ENCODE peak calls at places on chromosomes 2 and 18, in six cellular contexts. One of them, this sample, is unnamed.

GRCh38 chr2:207847807-207848544 is 78.3 kb upstream of the FZD5 start:
- DNase-seq in neural crest cell: no peak
- DNase-seq in A549: no peak
- DNase-seq in iris pigment epithelial cell: peak; percentile 62
- DNase-seq in activated CD8-positive, alpha-beta memory T cell treated with anti-CD3 and anti-CD28 coated beads, Interleukin-2, amount 50 U/mL, for 48 hours: no peak
- DNase-seq in fibroblast of the aortic adventitia: peak; percentile 69
- DNase-seq in this sample: peak; percentile 93

GRCh38 chr18:47755102-47755456 is 175.4 kb downstream of the SMAD2 start:
- DNase-seq in fibroblast of the aortic adventitia: no peak
- DNase-seq in neural crest cell: no peak
- DNase-seq in A549: no peak
- DNase-seq in iris pigment epithelial cell: no peak
- DNase-seq in activated CD8-positive, alpha-beta memory T cell treated with anti-CD3 and anti-CD28 coated beads, Interleukin-2, amount 50 U/mL, for 48 hours: no peak
- DNase-seq in this sample: no peak

GRCh38 chr2:37143986-37144385 is 12.8 kb downstream of the EIF2AK2 start:
- DNase-seq in iris pigment epithelial cell: peak; percentile 81
- DNase-seq in neural crest cell: no peak
- DNase-seq in fibroblast of the aortic adventitia: no peak
- DNase-seq in activated CD8-positive, alpha-beta memory T cell treated with anti-CD3 and anti-CD28 coated beads, Interleukin-2, amount 50 U/mL, for 48 hours: no peak
- DNase-seq in A549: no peak
- DNase-seq in this sample: no peak

GRCh38 chr2:237459741-237460174 is 27.3 kb upstream of the MLPH start:
- DNase-seq in neural crest cell: no peak
- DNase-seq in activated CD8-positive, alpha-beta memory T cell treated with anti-CD3 and anti-CD28 coated beads, Interleukin-2, amount 50 U/mL, for 48 hours: peak; percentile 18
- DNase-seq in fibroblast of the aortic adventitia: peak; percentile 85
- DNase-seq in iris pigment epithelial cell: peak; percentile 89
- DNase-seq in A549: no peak
- DNase-seq in this sample: peak; percentile 79

GRCh38 chr2:173749315-173749714 is 215.9 kb downstream of the SP3 start:
- DNase-seq in activated CD8-positive, alpha-beta memory T cell treated with anti-CD3 and anti-CD28 coated beads, Interleukin-2, amount 50 U/mL, for 48 hours: no peak
- DNase-seq in fibroblast of the aortic adventitia: peak; percentile 73
- DNase-seq in A549: peak; percentile 6
- DNase-seq in iris pigment epithelial cell: peak; percentile 19
- DNase-seq in neural crest cell: no peak
- DNase-seq in this sample: peak; percentile 27

GRCh38 chr2:219637842-219638185 is 10.4 kb downstream of the SLC4A3 start:
- DNase-seq in A549: no peak
- DNase-seq in fibroblast of the aortic adventitia: no peak
- DNase-seq in neural crest cell: no peak
- DNase-seq in activated CD8-positive, alpha-beta memory T cell treated with anti-CD3 and anti-CD28 coated beads, Interleukin-2, amount 50 U/mL, for 48 hours: no peak
- DNase-seq in iris pigment epithelial cell: no peak
- DNase-seq in this sample: no peak

GRCh38 chr2:205758051-205758450 is 75.8 kb downstream of the NRP2 start:
- DNase-seq in iris pigment epithelial cell: peak; percentile 95
- DNase-seq in A549: no peak
- DNase-seq in neural crest cell: no peak
- DNase-seq in activated CD8-positive, alpha-beta memory T cell treated with anti-CD3 and anti-CD28 coated beads, Interleukin-2, amount 50 U/mL, for 48 hours: no peak
- DNase-seq in fibroblast of the aortic adventitia: peak; percentile 83
- DNase-seq in this sample: peak; percentile 37

GRCh38 chr2:25297738-25298137 is 44.0 kb downstream of the DNMT3A start:
- DNase-seq in iris pigment epithelial cell: no peak
- DNase-seq in neural crest cell: no peak
- DNase-seq in fibroblast of the aortic adventitia: no peak
- DNase-seq in A549: no peak
- DNase-seq in activated CD8-positive, alpha-beta memory T cell treated with anti-CD3 and anti-CD28 coated beads, Interleukin-2, amount 50 U/mL, for 48 hours: no peak
- DNase-seq in this sample: no peak

GRCh38 chr2:200159366-200159720 is 147.2 kb upstream of the SPATS2L start:
- DNase-seq in A549: no peak
- DNase-seq in neural crest cell: no peak
- DNase-seq in fibroblast of the aortic adventitia: no peak
- DNase-seq in activated CD8-positive, alpha-beta memory T cell treated with anti-CD3 and anti-CD28 coated beads, Interleukin-2, amount 50 U/mL, for 48 hours: no peak
- DNase-seq in iris pigment epithelial cell: peak; percentile 24
- DNase-seq in this sample: peak; percentile 34

GRCh38 chr2:203105996-203106395 is 91.3 kb downstream of the NBEAL1 start:
- DNase-seq in fibroblast of the aortic adventitia: peak; percentile 20
- DNase-seq in iris pigment epithelial cell: peak; percentile 28
- DNase-seq in A549: peak; percentile 1
- DNase-seq in activated CD8-positive, alpha-beta memory T cell treated with anti-CD3 and anti-CD28 coated beads, Interleukin-2, amount 50 U/mL, for 48 hours: no peak
- DNase-seq in neural crest cell: no peak
- DNase-seq in this sample: peak; percentile 15

GRCh38 chr2:11571170-11571569 is 37.3 kb downstream of the GREB1 start:
- DNase-seq in A549: no peak
- DNase-seq in neural crest cell: no peak
- DNase-seq in iris pigment epithelial cell: no peak
- DNase-seq in activated CD8-positive, alpha-beta memory T cell treated with anti-CD3 and anti-CD28 coated beads, Interleukin-2, amount 50 U/mL, for 48 hours: no peak
- DNase-seq in fibroblast of the aortic adventitia: no peak
- DNase-seq in this sample: peak; percentile 5

GRCh38 chr2:237819231-237819630 is 20.7 kb downstream of the RBM44 start:
- DNase-seq in A549: no peak
- DNase-seq in iris pigment epithelial cell: peak; percentile 17
- DNase-seq in fibroblast of the aortic adventitia: peak; percentile 11
- DNase-seq in neural crest cell: no peak
- DNase-seq in activated CD8-positive, alpha-beta memory T cell treated with anti-CD3 and anti-CD28 coated beads, Interleukin-2, amount 50 U/mL, for 48 hours: no peak
- DNase-seq in this sample: peak; percentile 33

GRCh38 chr18:62976227-62976626 is 260.9 kb downstream of the PHLPP1 start:
- DNase-seq in iris pigment epithelial cell: no peak
- DNase-seq in activated CD8-positive, alpha-beta memory T cell treated with anti-CD3 and anti-CD28 coated beads, Interleukin-2, amount 50 U/mL, for 48 hours: no peak
- DNase-seq in neural crest cell: no peak
- DNase-seq in A549: no peak
- DNase-seq in fibroblast of the aortic adventitia: no peak
- DNase-seq in this sample: peak; percentile 82

GRCh38 chr2:238439093-238439849 is 12.5 kb downstream of the ASB1 start:
- DNase-seq in A549: peak; percentile 55
- DNase-seq in fibroblast of the aortic adventitia: peak; percentile 100
- DNase-seq in activated CD8-positive, alpha-beta memory T cell treated with anti-CD3 and anti-CD28 coated beads, Interleukin-2, amount 50 U/mL, for 48 hours: peak; percentile 67
- DNase-seq in iris pigment epithelial cell: peak; percentile 97
- DNase-seq in neural crest cell: no peak
- DNase-seq in this sample: peak; percentile 99

GRCh38 chr18:50797147-50797546 is 22.7 kb downstream of the MRO start:
- DNase-seq in A549: no peak
- DNase-seq in fibroblast of the aortic adventitia: no peak
- DNase-seq in neural crest cell: no peak
- DNase-seq in activated CD8-positive, alpha-beta memory T cell treated with anti-CD3 and anti-CD28 coated beads, Interleukin-2, amount 50 U/mL, for 48 hours: no peak
- DNase-seq in iris pigment epithelial cell: no peak
- DNase-seq in this sample: no peak

GRCh38 chr2:27498975-27499374 is 2.3 kb downstream of the GCKR start:
- DNase-seq in iris pigment epithelial cell: no peak
- DNase-seq in neural crest cell: no peak
- DNase-seq in A549: no peak
- DNase-seq in fibroblast of the aortic adventitia: no peak
- DNase-seq in activated CD8-positive, alpha-beta memory T cell treated with anti-CD3 and anti-CD28 coated beads, Interleukin-2, amount 50 U/mL, for 48 hours: no peak
- DNase-seq in this sample: no peak

GRCh38 chr2:88247531-88247930 is 77.4 kb downstream of the THNSL2 start:
- DNase-seq in A549: no peak
- DNase-seq in neural crest cell: no peak
- DNase-seq in iris pigment epithelial cell: no peak
- DNase-seq in fibroblast of the aortic adventitia: no peak
- DNase-seq in activated CD8-positive, alpha-beta memory T cell treated with anti-CD3 and anti-CD28 coated beads, Interleukin-2, amount 50 U/mL, for 48 hours: no peak
- DNase-seq in this sample: no peak

GRCh38 chr2:129829577-129829976 is 149.9 kb upstream of the RAB6C start:
- DNase-seq in A549: no peak
- DNase-seq in activated CD8-positive, alpha-beta memory T cell treated with anti-CD3 and anti-CD28 coated beads, Interleukin-2, amount 50 U/mL, for 48 hours: no peak
- DNase-seq in fibroblast of the aortic adventitia: no peak
- DNase-seq in neural crest cell: no peak
- DNase-seq in iris pigment epithelial cell: no peak
- DNase-seq in this sample: no peak

GRCh38 chr2:237885931-237886701 is 26.7 kb downstream of the RAMP1 start:
- DNase-seq in neural crest cell: no peak
- DNase-seq in activated CD8-positive, alpha-beta memory T cell treated with anti-CD3 and anti-CD28 coated beads, Interleukin-2, amount 50 U/mL, for 48 hours: no peak
- DNase-seq in iris pigment epithelial cell: no peak
- DNase-seq in A549: no peak
- DNase-seq in fibroblast of the aortic adventitia: peak; percentile 50
- DNase-seq in this sample: no peak

GRCh38 chr18:40355701-40356100 is 1599.3 kb upstream of the PIK3C3 start:
- DNase-seq in iris pigment epithelial cell: peak; percentile 39
- DNase-seq in activated CD8-positive, alpha-beta memory T cell treated with anti-CD3 and anti-CD28 coated beads, Interleukin-2, amount 50 U/mL, for 48 hours: no peak
- DNase-seq in neural crest cell: no peak
- DNase-seq in A549: no peak
- DNase-seq in fibroblast of the aortic adventitia: no peak
- DNase-seq in this sample: peak; percentile 66

GRCh38 chr2:132477962-132478361 is 61.4 kb downstream of the GPR39 start:
- DNase-seq in A549: no peak
- DNase-seq in neural crest cell: no peak
- DNase-seq in iris pigment epithelial cell: peak; percentile 59
- DNase-seq in fibroblast of the aortic adventitia: peak; percentile 79
- DNase-seq in activated CD8-positive, alpha-beta memory T cell treated with anti-CD3 and anti-CD28 coated beads, Interleukin-2, amount 50 U/mL, for 48 hours: no peak
- DNase-seq in this sample: no peak

GRCh38 chr18:48840491-48840877 is 110.3 kb downstream of the SMAD7 start:
- DNase-seq in A549: no peak
- DNase-seq in fibroblast of the aortic adventitia: no peak
- DNase-seq in iris pigment epithelial cell: no peak
- DNase-seq in neural crest cell: no peak
- DNase-seq in activated CD8-positive, alpha-beta memory T cell treated with anti-CD3 and anti-CD28 coated beads, Interleukin-2, amount 50 U/mL, for 48 hours: no peak
- DNase-seq in this sample: no peak

GRCh38 chr2:59176737-59177136 is 935.6 kb upstream of the FANCL start:
- DNase-seq in A549: no peak
- DNase-seq in iris pigment epithelial cell: no peak
- DNase-seq in fibroblast of the aortic adventitia: no peak
- DNase-seq in activated CD8-positive, alpha-beta memory T cell treated with anti-CD3 and anti-CD28 coated beads, Interleukin-2, amount 50 U/mL, for 48 hours: no peak
- DNase-seq in neural crest cell: no peak
- DNase-seq in this sample: peak; percentile 3

GRCh38 chr18:56060967-56061541 is 473.1 kb upstream of the TCF4 start:
- DNase-seq in neural crest cell: no peak
- DNase-seq in iris pigment epithelial cell: no peak
- DNase-seq in activated CD8-positive, alpha-beta memory T cell treated with anti-CD3 and anti-CD28 coated beads, Interleukin-2, amount 50 U/mL, for 48 hours: no peak
- DNase-seq in fibroblast of the aortic adventitia: no peak
- DNase-seq in A549: no peak
- DNase-seq in this sample: no peak

GRCh38 chr2:138059967-138060635 is 95.8 kb downstream of the HNMT start:
- DNase-seq in fibroblast of the aortic adventitia: peak; percentile 95
- DNase-seq in activated CD8-positive, alpha-beta memory T cell treated with anti-CD3 and anti-CD28 coated beads, Interleukin-2, amount 50 U/mL, for 48 hours: no peak
- DNase-seq in A549: peak; percentile 7
- DNase-seq in neural crest cell: no peak
- DNase-seq in iris pigment epithelial cell: peak; percentile 89
- DNase-seq in this sample: peak; percentile 95

GRCh38 chr2:239376942-239377531 is 23.8 kb downstream of the HDAC4 start:
- DNase-seq in iris pigment epithelial cell: no peak
- DNase-seq in fibroblast of the aortic adventitia: no peak
- DNase-seq in A549: no peak
- DNase-seq in neural crest cell: no peak
- DNase-seq in activated CD8-positive, alpha-beta memory T cell treated with anti-CD3 and anti-CD28 coated beads, Interleukin-2, amount 50 U/mL, for 48 hours: no peak
- DNase-seq in this sample: no peak

GRCh38 chr2:22952671-22953070 is 432.3 kb upstream of the KLHL29 start:
- DNase-seq in fibroblast of the aortic adventitia: no peak
- DNase-seq in iris pigment epithelial cell: no peak
- DNase-seq in activated CD8-positive, alpha-beta memory T cell treated with anti-CD3 and anti-CD28 coated beads, Interleukin-2, amount 50 U/mL, for 48 hours: no peak
- DNase-seq in neural crest cell: no peak
- DNase-seq in A549: no peak
- DNase-seq in this sample: no peak

GRCh38 chr2:118227698-118228508 is 139.6 kb downstream of the INSIG2 start:
- DNase-seq in fibroblast of the aortic adventitia: no peak
- DNase-seq in neural crest cell: no peak
- DNase-seq in iris pigment epithelial cell: no peak
- DNase-seq in activated CD8-positive, alpha-beta memory T cell treated with anti-CD3 and anti-CD28 coated beads, Interleukin-2, amount 50 U/mL, for 48 hours: no peak
- DNase-seq in A549: no peak
- DNase-seq in this sample: peak; percentile 65